ENCODE peak calls at places on chromosomes 3 and 15, in nine cellular contexts. Q is GM19239; H is A673; J is hypothalamus; L is HS-5; N is activated CD4-positive, alpha-beta T cell treated with anti-CD3 and anti-CD28 coated beads, Interleukin-2, amount 50 U/mL, for 1 hour; U is tibial nerve; C is testis; Z is nephron progenitor cell. P is an unnamed sample.

GRCh38 chr3:156014456-156014855 is 105.9 kb upstream of the KCNAB1 start:
- DNase-seq in Q (no peak), H (no peak), J (no peak), L (no peak), N (no peak), U (no peak), C (no peak), Z (no peak), P (no peak)

GRCh38 chr15:51801391-51801835 is 28.0 kb upstream of the TMOD3 start:
- DNase-seq in Q (no peak), H (peak), J (peak), L (no peak), N (no peak), U (no peak), C (peak), Z (peak), P (peak)

GRCh38 chr3:156483961-156484787 is 70.7 kb downstream of the SSR3 start:
- DNase-seq in Q (peak), H (peak), J (no peak), L (peak), N (peak), U (peak), C (no peak), Z (no peak), P (peak)

GRCh38 chr15:39785806-39786205 is 3.2 kb upstream of the FSIP1 start:
- DNase-seq in Q (no peak), H (no peak), J (no peak), L (no peak), N (no peak), U (no peak), C (no peak), Z (no peak), P (no peak)

GRCh38 chr3:13788522-13789424 is 91.1 kb downstream of the WNT7A start:
- DNase-seq in Q (no peak), H (no peak), J (peak), L (no peak), N (no peak), U (no peak), C (no peak), Z (no peak), P (no peak)

GRCh38 chr15:50940506-50940905 is 32.0 kb downstream of the AP4E1 start:
- DNase-seq in Q (no peak), H (peak), J (no peak), L (peak), N (no peak), U (no peak), C (no peak), Z (no peak), P (no peak)

GRCh38 chr3:196740476-196741400 is 1.1 kb downstream of the PAK2 start:
- DNase-seq in Q (no peak), H (peak), J (no peak), L (no peak), N (peak), U (peak), C (peak), Z (peak), P (no peak)

GRCh38 chr3:117921908-117922456 is 1112.7 kb downstream of the IGSF11 start:
- DNase-seq in Q (no peak), H (no peak), J (peak), L (no peak), N (no peak), U (no peak), C (no peak), Z (no peak), P (no peak)

GRCh38 chr3:46208167-46208704 is at the start of gene CCR1:
- DNase-seq in Q (peak), H (peak), J (no peak), L (no peak), N (no peak), U (peak), C (peak), Z (peak), P (peak)

GRCh38 chr15:74727727-74728126 is 2.4 kb upstream of the CYP1A1 start:
- DNase-seq in Q (no peak), H (no peak), J (no peak), L (no peak), N (no peak), U (no peak), C (peak), Z (no peak), P (no peak)

GRCh38 chr3:140910860-140911259 is 30.8 kb upstream of the SLC25A36 start:
- DNase-seq in Q (no peak), H (peak), J (peak), L (no peak), N (no peak), U (no peak), C (peak), Z (no peak), P (no peak)

GRCh38 chr15:35596261-35596660 is 50.3 kb upstream of the DPH6 start:
- DNase-seq in Q (no peak), H (no peak), J (no peak), L (peak), N (no peak), U (no peak), C (no peak), Z (no peak), P (no peak)

GRCh38 chr3:161043343-161044035 is 61.7 kb downstream of the B3GALNT1 start:
- DNase-seq in Q (no peak), H (no peak), J (no peak), L (no peak), N (no peak), U (no peak), C (no peak), Z (no peak), P (peak)

GRCh38 chr15:88890495-88890894 is 4.8 kb downstream of the HAPLN3 start:
- DNase-seq in Q (no peak), H (no peak), J (no peak), L (no peak), N (no peak), U (no peak), C (no peak), Z (no peak), P (no peak)

GRCh38 chr3:174949523-174949922 is 90.4 kb downstream of the NAALADL2 start:
- DNase-seq in Q (no peak), H (no peak), J (no peak), L (no peak), N (no peak), U (no peak), C (no peak), Z (no peak), P (no peak)

GRCh38 chr3:50644556-50644955 is 27.6 kb downstream of the MAPKAPK3 start:
- DNase-seq in Q (no peak), H (no peak), J (no peak), L (no peak), N (no peak), U (no peak), C (no peak), Z (no peak), P (no peak)

GRCh38 chr3:46677096-46677702 is 16.3 kb downstream of the ALS2CL start:
- DNase-seq in Q (no peak), H (no peak), J (no peak), L (no peak), N (no peak), U (no peak), C (no peak), Z (no peak), P (no peak)

GRCh38 chr3:113847243-113847642 is 8.7 kb downstream of the GRAMD1C start:
- DNase-seq in Q (no peak), H (no peak), J (no peak), L (no peak), N (no peak), U (no peak), C (no peak), Z (no peak), P (no peak)

GRCh38 chr15:29698030-29698701 is 124.1 kb downstream of the TJP1 start:
- DNase-seq in Q (no peak), H (no peak), J (no peak), L (peak), N (no peak), U (no peak), C (no peak), Z (no peak), P (no peak)

GRCh38 chr3:58688563-58688962 is 22.0 kb upstream of the FAM3D start:
- DNase-seq in Q (no peak), H (no peak), J (no peak), L (no peak), N (no peak), U (no peak), C (no peak), Z (no peak), P (no peak)

GRCh38 chr3:175161291-175161690 is 302.2 kb downstream of the NAALADL2 start:
- DNase-seq in Q (no peak), H (no peak), J (no peak), L (no peak), N (no peak), U (no peak), C (no peak), Z (no peak), P (no peak)

GRCh38 chr3:13275376-13276005 is 144.6 kb downstream of the NUP210 start:
- DNase-seq in Q (no peak), H (no peak), J (no peak), L (no peak), N (no peak), U (no peak), C (no peak), Z (no peak), P (no peak)